ENCODE peak calls at places on chromosomes 6 and 20, in eight cellular contexts. F is cardiac muscle cell, G is thoracic aorta, N is uterus, X is H9, H is RWPE1, B is heart left ventricle, Z is right atrium auricular region. E is an unnamed sample.

GRCh38 chr20:48722002-48722731 is 105.6 kb downstream of the PREX1 start:
- DNase-seq in F (peak), G (peak), N (no peak), X (no peak), H (no peak), B (no peak), Z (peak), E (no peak)

GRCh38 chr6:146890644-146891434 is 292.1 kb downstream of the ADGB start:
- DNase-seq in F (no peak), G (no peak), N (no peak), X (no peak), H (no peak), B (no peak), Z (no peak), E (no peak)

GRCh38 chr20:50366270-50367103 is 143.7 kb upstream of the PTPN1 start:
- DNase-seq in F (peak), G (no peak), N (peak), X (no peak), H (peak), B (no peak), Z (peak), E (peak)

GRCh38 chr6:99991955-99992354 is 2.1 kb downstream of the MCHR2 start:
- DNase-seq in F (no peak), G (no peak), N (no peak), X (no peak), H (no peak), B (no peak), Z (no peak), E (no peak)

GRCh38 chr6:143745160-143746133 is 67.7 kb downstream of the PHACTR2 start:
- DNase-seq in F (peak), G (no peak), N (peak), X (peak), H (no peak), B (no peak), Z (no peak), E (no peak)

GRCh38 chr6:148943451-148943850 is 196.6 kb downstream of the UST start:
- DNase-seq in F (peak), G (no peak), N (no peak), X (no peak), H (no peak), B (no peak), Z (no peak), E (no peak)

GRCh38 chr20:63475209-63475608 is 2.8 kb upstream of the KCNQ2 start:
- DNase-seq in F (peak), G (no peak), N (no peak), X (peak), H (peak), B (no peak), Z (no peak), E (no peak)

GRCh38 chr20:37534401-37535157 is 6.9 kb upstream of the BLCAP start:
- DNase-seq in F (peak), G (no peak), N (peak), X (peak), H (peak), B (no peak), Z (peak), E (no peak)

GRCh38 chr6:147029923-147030322 is 174.3 kb upstream of the STXBP5 start:
- DNase-seq in F (no peak), G (no peak), N (no peak), X (no peak), H (no peak), B (no peak), Z (no peak), E (no peak)

GRCh38 chr20:32964575-32964974 is 39.7 kb downstream of the SUN5 start:
- DNase-seq in F (no peak), G (no peak), N (no peak), X (no peak), H (no peak), B (no peak), Z (peak), E (no peak)

GRCh38 chr20:59643616-59644061 is 39.3 kb downstream of the PHACTR3 start:
- DNase-seq in F (no peak), G (no peak), N (no peak), X (no peak), H (no peak), B (no peak), Z (peak), E (no peak)

GRCh38 chr20:64080013-64080812 is at the start of gene OPRL1:
- DNase-seq in F (peak), G (no peak), N (no peak), X (no peak), H (peak), B (no peak), Z (peak), E (no peak)

GRCh38 chr20:47814632-47815415 is 29.5 kb upstream of the SULF2 start:
- DNase-seq in F (no peak), G (no peak), N (no peak), X (no peak), H (no peak), B (no peak), Z (no peak), E (no peak)

GRCh38 chr6:169881398-169881797 is 130.0 kb downstream of the ERMARD start:
- DNase-seq in F (no peak), G (no peak), N (no peak), X (no peak), H (no peak), B (no peak), Z (peak), E (no peak)

GRCh38 chr6:33297956-33298772 is 578 bp downstream of the RGL2 start:
- DNase-seq in F (peak), G (no peak), N (peak), X (peak), H (peak), B (peak), Z (peak), E (peak)

GRCh38 chr20:47781631-47782030 is 3.6 kb downstream of the SULF2 start:
- DNase-seq in F (no peak), G (no peak), N (no peak), X (no peak), H (no peak), B (no peak), Z (no peak), E (no peak)

GRCh38 chr6:89310929-89311328 is 4.2 kb downstream of the GABRR2 start:
- DNase-seq in F (no peak), G (no peak), N (no peak), X (no peak), H (peak), B (no peak), Z (no peak), E (no peak)

GRCh38 chr20:13355386-13355785 is 134.3 kb downstream of the ISM1 start:
- DNase-seq in F (no peak), G (no peak), N (no peak), X (no peak), H (peak), B (no peak), Z (no peak), E (no peak)

GRCh38 chr6:33079575-33079974 is 3.8 kb downstream of the HLA-DPB1 start:
- DNase-seq in F (no peak), G (no peak), N (no peak), X (no peak), H (no peak), B (no peak), Z (no peak), E (no peak)

GRCh38 chr6:34425498-34426410 is at the start of gene RPS10:
- DNase-seq in F (peak), G (peak), N (peak), X (peak), H (peak), B (peak), Z (peak), E (peak)

GRCh38 chr6:105871542-105871941 is 214.6 kb upstream of the PRDM1 start:
- DNase-seq in F (no peak), G (no peak), N (no peak), X (no peak), H (no peak), B (no peak), Z (no peak), E (no peak)

GRCh38 chr6:157274471-157275226 is 48.7 kb downstream of the TMEM242 start:
- DNase-seq in F (peak), G (no peak), N (peak), X (peak), H (peak), B (peak), Z (peak), E (no peak)

GRCh38 chr6:21033095-21033494 is 498.8 kb downstream of the CDKAL1 start:
- DNase-seq in F (no peak), G (no peak), N (no peak), X (no peak), H (no peak), B (no peak), Z (no peak), E (no peak)

GRCh38 chr6:149196091-149196490 is 121.4 kb upstream of the TAB2 start:
- DNase-seq in F (no peak), G (no peak), N (no peak), X (no peak), H (no peak), B (no peak), Z (no peak), E (no peak)

DNA sequence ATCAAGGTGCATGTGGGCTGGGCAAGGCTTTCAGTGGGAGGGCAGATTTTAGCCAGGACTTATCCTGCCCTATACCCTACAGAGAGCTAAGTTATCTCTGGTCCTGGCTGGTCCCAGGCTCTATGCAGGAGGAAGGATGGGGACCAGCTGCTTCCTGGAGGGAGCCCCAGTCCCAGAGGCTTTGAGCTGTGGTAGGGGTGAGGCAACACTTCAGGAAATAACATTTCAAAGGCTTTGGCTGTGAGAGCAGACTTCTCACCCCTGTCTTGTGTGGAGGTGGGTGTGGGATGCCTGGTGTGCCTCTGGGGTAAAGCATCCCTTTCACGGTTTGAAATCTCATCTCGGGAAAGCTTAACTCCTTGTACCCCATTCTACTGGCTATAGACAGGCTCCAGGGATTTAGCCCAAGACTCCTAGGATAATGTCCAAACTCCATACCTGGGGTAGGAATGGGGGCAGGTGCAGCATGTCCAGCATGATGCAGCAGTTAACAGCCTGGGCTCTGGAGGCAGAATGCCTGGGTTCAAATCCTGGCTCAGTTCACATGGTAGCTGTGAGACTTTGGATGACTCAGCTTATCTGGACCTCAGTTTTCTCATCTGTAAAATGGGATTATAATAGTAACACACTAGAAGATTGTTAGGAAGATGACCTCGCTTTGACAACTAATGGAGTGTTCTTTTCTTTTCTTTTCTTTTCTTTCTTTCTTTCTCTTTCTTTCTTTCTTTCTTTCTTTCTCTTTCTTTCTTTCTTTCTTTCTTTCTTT is 27.5 kb upstream of the SIRPA start:
- DNase-seq in F (peak), G (no peak), N (no peak), X (no peak), H (no peak), B (no peak), Z (no peak), E (no peak)
- H3K27ac ChIP-seq in F (no peak), G (no peak), N (no peak), X (no peak), H (no peak), B (no peak), Z (no peak), E (no peak)

GRCh38 chr20:44643154-44643519 is 8.4 kb downstream of the ADA start:
- DNase-seq in F (no peak), G (no peak), N (no peak), X (no peak), H (no peak), B (no peak), Z (no peak), E (no peak)

GRCh38 chr20:44643596-44644383 is 7.7 kb downstream of the ADA start:
- DNase-seq in F (peak), G (no peak), N (peak), X (peak), H (peak), B (peak), Z (peak), E (peak)

GRCh38 chr20:44646023-44646640 is 5.4 kb downstream of the ADA start:
- DNase-seq in F (peak), G (no peak), N (no peak), X (peak), H (no peak), B (no peak), Z (no peak), E (no peak)

GRCh38 chr20:44642203-44643153 is 9.0 kb downstream of the ADA start:
- DNase-seq in F (peak), G (no peak), N (peak), X (peak), H (peak), B (peak), Z (peak), E (no peak)

DNA sequence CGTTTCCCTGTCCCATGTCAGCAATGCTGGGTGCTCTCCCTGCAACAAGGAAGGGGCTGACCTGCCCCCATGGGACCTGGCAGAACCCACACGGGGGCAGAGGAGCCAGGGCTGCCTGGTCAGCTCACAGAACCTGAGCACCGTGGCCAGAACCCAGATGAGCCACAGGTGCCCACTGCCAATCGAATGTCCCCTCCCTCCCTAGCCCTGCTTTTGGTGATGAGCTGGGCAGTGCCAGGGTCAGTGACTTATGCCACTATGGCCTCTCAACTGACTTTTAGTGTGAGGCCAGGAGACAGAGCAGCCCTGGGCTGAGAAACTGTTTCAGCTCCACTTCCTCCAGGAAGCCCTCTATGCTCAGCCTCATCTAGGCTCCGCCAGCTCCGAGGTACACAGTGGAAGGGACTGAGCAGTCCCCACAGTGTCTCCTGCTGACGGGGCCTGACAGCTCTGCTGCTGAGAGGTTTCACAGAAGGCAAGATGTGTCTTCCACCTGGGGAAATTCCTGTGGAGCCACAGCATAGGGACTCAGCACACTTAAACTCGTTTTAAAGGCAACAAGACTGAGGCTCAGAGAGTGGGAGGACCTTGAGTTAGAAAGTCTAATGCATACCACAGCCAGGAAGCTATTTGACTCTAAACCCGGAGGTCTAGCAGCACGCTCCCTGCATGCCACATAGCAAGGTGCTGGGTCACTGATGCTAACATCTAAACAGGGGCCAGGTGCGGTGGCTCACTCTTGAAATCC is 6.9 kb downstream of the ADA start:
- DNase-seq in F (no peak), G (no peak), N (no peak), X (no peak), H (no peak), B (no peak), Z (no peak), E (no peak)
- H3K27ac ChIP-seq in F (no peak), G (no peak), N (peak), X (no peak), H (peak), B (peak), Z (peak), E (peak)

GRCh38 chr6:5235830-5236229 is 24.9 kb downstream of the LYRM4 start:
- DNase-seq in F (no peak), G (no peak), N (no peak), X (no peak), H (no peak), B (no peak), Z (no peak), E (no peak)

GRCh38 chr6:5234869-5235268 is 25.9 kb downstream of the LYRM4 start:
- DNase-seq in F (no peak), G (no peak), N (no peak), X (no peak), H (no peak), B (no peak), Z (no peak), E (no peak)

DNA sequence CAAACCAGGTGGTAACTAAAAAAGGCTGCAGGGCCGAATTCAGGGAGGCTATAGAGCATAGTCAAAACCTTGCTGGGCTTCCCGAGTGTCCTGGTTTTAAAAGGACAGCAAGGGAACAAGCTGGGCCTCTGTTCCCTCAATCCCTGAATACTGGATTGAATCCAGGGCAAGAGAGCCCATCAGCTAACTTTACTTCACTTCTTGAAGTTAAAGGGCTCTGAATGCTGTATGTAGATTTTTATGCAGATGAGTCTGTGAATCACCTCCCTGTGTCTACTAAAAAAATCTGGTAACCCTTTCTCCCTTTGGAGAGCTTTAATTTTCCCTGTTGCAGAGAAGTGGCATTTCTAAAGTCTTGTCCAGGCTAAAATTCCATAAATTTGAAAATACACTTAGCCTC is 29.5 kb downstream of the LYRM4 start:
- DNase-seq in F (no peak), G (no peak), N (no peak), X (no peak), H (no peak), B (no peak), Z (no peak), E (no peak)
- H3K27ac ChIP-seq in F (no peak), G (no peak), N (no peak), X (no peak), H (no peak), B (no peak), Z (no peak), E (peak)

GRCh38 chr6:36334832-36335459 is 1.7 kb downstream of the BNIP5 start:
- DNase-seq in F (no peak), G (no peak), N (no peak), X (no peak), H (no peak), B (no peak), Z (no peak), E (peak)

GRCh38 chr6:36336779-36337194 is at the start of gene BNIP5:
- DNase-seq in F (no peak), G (no peak), N (no peak), X (no peak), H (no peak), B (no peak), Z (no peak), E (no peak)

GRCh38 chr6:36336210-36336588 is 489 bp downstream of the BNIP5 start:
- DNase-seq in F (no peak), G (no peak), N (no peak), X (no peak), H (no peak), B (no peak), Z (no peak), E (no peak)

GRCh38 chr6:36334343-36334742 is 2.3 kb downstream of the BNIP5 start:
- DNase-seq in F (peak), G (no peak), N (no peak), X (no peak), H (no peak), B (no peak), Z (no peak), E (no peak)

GRCh38 chr6:36335465-36336209 is 1.1 kb downstream of the BNIP5 start:
- DNase-seq in F (no peak), G (no peak), N (no peak), X (no peak), H (no peak), B (no peak), Z (no peak), E (no peak)
- H3K27ac ChIP-seq in F (no peak), G (no peak), N (no peak), X (no peak), H (no peak), B (no peak), Z (peak), E (no peak)

GRCh38 chr20:19975436-19975799 is 41.7 kb upstream of the NAA20 start:
- DNase-seq in F (peak), G (no peak), N (no peak), X (no peak), H (peak), B (no peak), Z (no peak), E (no peak)

GRCh38 chr20:19976595-19977372 is 40.4 kb upstream of the NAA20 start:
- DNase-seq in F (peak), G (peak), N (peak), X (no peak), H (peak), B (peak), Z (peak), E (no peak)

GRCh38 chr20:19978511-19979210 is 38.5 kb upstream of the NAA20 start:
- DNase-seq in F (no peak), G (no peak), N (no peak), X (no peak), H (no peak), B (no peak), Z (no peak), E (no peak)

GRCh38 chr20:19975901-19976300 is 41.3 kb upstream of the NAA20 start:
- DNase-seq in F (peak), G (no peak), N (no peak), X (no peak), H (peak), B (no peak), Z (no peak), E (no peak)

DNA sequence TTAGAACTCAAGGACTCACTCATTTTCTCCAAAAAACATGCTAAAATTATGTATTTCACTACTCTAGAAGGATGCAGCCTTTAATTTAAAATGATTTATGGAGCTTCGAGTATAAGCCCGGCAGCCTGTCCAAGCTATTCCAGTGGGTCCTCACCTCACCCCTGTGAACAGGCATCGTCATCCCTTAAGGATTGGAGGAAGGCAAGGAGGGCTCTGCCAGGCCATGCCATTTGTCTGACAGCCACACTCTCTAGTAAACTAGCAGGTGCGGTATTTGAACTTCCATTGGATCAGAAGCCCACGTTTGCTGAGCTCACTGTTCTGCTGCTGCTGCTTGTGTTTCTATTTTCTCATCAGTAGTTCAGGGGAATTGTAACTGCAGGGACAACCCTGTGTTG is 39.8 kb upstream of the NAA20 start:
- DNase-seq in F (no peak), G (no peak), N (no peak), X (no peak), H (peak), B (no peak), Z (no peak), E (no peak)
- H3K27ac ChIP-seq in F (peak), G (peak), N (peak), X (no peak), H (peak), B (peak), Z (peak), E (peak)

GRCh38 chr20:52269926-52270325 is 78.3 kb upstream of the ZFP64 start:
- DNase-seq in F (no peak), G (no peak), N (no peak), X (no peak), H (no peak), B (no peak), Z (no peak), E (no peak)

GRCh38 chr20:52268184-52268583 is 76.6 kb upstream of the ZFP64 start:
- DNase-seq in F (peak), G (no peak), N (no peak), X (no peak), H (no peak), B (no peak), Z (no peak), E (no peak)

GRCh38 chr20:52267418-52267817 is 75.8 kb upstream of the ZFP64 start:
- DNase-seq in F (no peak), G (no peak), N (no peak), X (no peak), H (no peak), B (no peak), Z (no peak), E (no peak)

DNA sequence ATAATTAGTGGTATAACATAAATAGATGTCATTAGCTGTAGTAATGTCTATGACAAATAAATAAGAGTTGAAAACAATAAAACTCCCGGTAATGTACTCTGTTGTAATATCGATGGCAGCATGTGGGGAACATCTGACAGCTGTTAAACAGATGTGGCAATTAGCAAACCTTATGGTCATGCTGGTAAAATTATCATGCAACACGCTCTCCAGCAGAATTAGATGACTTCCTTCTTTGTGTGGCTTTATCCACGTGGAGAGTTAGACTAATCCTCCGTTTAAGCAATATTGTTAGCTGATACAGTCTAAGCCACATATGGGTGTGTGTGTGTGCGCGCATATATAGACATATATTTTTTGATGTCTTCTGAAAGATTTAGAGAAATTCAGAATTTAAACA is 77.7 kb upstream of the ZFP64 start:
- DNase-seq in F (peak), G (no peak), N (no peak), X (no peak), H (no peak), B (no peak), Z (no peak), E (no peak)
- H3K27ac ChIP-seq in F (no peak), G (no peak), N (no peak), X (no peak), H (no peak), B (no peak), Z (no peak), E (no peak)

E was measured in epithelial cell of prostate.